ENCODE peak calls at places on chromosome 14, in six cellular contexts. P is fibroblast of pulmonary artery, O is LoVo, C is NCI-H524, M is epithelial cell of proximal tubule, A is D341Med. H is an unnamed sample.

GRCh38 chr14:60106341-60106740 is 14.6 kb downstream of the PCNX4 start:
- DNase-seq in P (peak), O (no peak), C (no peak), M (no peak), A (no peak), H (no peak)

GRCh38 chr14:68306934-68307758 is 485.7 kb downstream of the ZFP36L1 start:
- DNase-seq in P (no peak), O (no peak), C (peak), M (no peak), A (no peak), H (no peak)

GRCh38 chr14:103356151-103356766 is 22.2 kb downstream of the EIF5 start:
- DNase-seq in P (no peak), O (no peak), C (no peak), M (no peak), A (no peak), H (no peak)

GRCh38 chr14:71262466-71262865 is 355.2 kb downstream of the PCNX1 start:
- DNase-seq in P (no peak), O (no peak), C (peak), M (no peak), A (no peak), H (no peak)

GRCh38 chr14:105439710-105440553 is 20.3 kb downstream of the MTA1 start:
- DNase-seq in P (no peak), O (no peak), C (peak), M (no peak), A (peak), H (peak)

GRCh38 chr14:81400202-81400678 is at the start of gene STON2:
- DNase-seq in P (peak), O (peak), C (no peak), M (peak), A (no peak), H (no peak)

GRCh38 chr14:71062581-71063303 is 155.5 kb downstream of the PCNX1 start:
- DNase-seq in P (peak), O (no peak), C (no peak), M (no peak), A (no peak), H (no peak)

GRCh38 chr14:31752867-31753661 is 191.9 kb downstream of the NUBPL start:
- DNase-seq in P (no peak), O (no peak), C (no peak), M (no peak), A (no peak), H (no peak)

GRCh38 chr14:86574778-86575129 is 1044.8 kb downstream of the FLRT2 start:
- DNase-seq in P (peak), O (no peak), C (no peak), M (no peak), A (no peak), H (no peak)

GRCh38 chr14:61934385-61934784 is 172.2 kb downstream of the SNAPC1 start:
- DNase-seq in P (peak), O (no peak), C (no peak), M (no peak), A (no peak), H (no peak)

GRCh38 chr14:71482701-71483100 is 449.5 kb upstream of the RGS6 start:
- DNase-seq in P (peak), O (no peak), C (no peak), M (no peak), A (no peak), H (no peak)

GRCh38 chr14:25887251-25887908 is 710.5 kb downstream of the NOVA1 start:
- DNase-seq in P (peak), O (no peak), C (no peak), M (peak), A (no peak), H (peak)

GRCh38 chr14:93752980-93753561 is 35.2 kb downstream of the PRIMA1 start:
- DNase-seq in P (no peak), O (no peak), C (no peak), M (no peak), A (no peak), H (no peak)

GRCh38 chr14:93648440-93649168 is 139.7 kb downstream of the PRIMA1 start:
- DNase-seq in P (no peak), O (no peak), C (peak), M (no peak), A (peak), H (no peak)

GRCh38 chr14:22691171-22691570 is 47.0 kb upstream of the OR6J1 start:
- DNase-seq in P (peak), O (no peak), C (no peak), M (no peak), A (no peak), H (peak)

GRCh38 chr14:41973178-41973577 is 366.5 kb downstream of the LRFN5 start:
- DNase-seq in P (no peak), O (no peak), C (no peak), M (no peak), A (no peak), H (no peak)

GRCh38 chr14:69002069-69002468 is 23.0 kb upstream of the ACTN1 start:
- DNase-seq in P (peak), O (no peak), C (no peak), M (no peak), A (no peak), H (peak)

GRCh38 chr14:35335388-35336092 is 43.4 kb downstream of the PSMA6 start:
- DNase-seq in P (peak), O (peak), C (no peak), M (no peak), A (no peak), H (no peak)

GRCh38 chr14:93975791-93976476 is 436 bp downstream of the ASB2 start:
- DNase-seq in P (no peak), O (no peak), C (no peak), M (no peak), A (no peak), H (no peak)